ENCODE peak calls at places on chromosomes 12 and 14, in six cellular contexts. K is OCI-LY7, N is lung, X is HCT116, R is PC-3, G is astrocyte. Q is an unnamed sample.

GRCh38 chr14:65560340-65561027 is 148.0 kb downstream of the FUT8 start:
- DNase-seq in G (peak; percentile 77), K (no peak), N (no peak), R (no peak), X (no peak), Q (no peak)

GRCh38 chr12:121124402-121125109 is 8.1 kb upstream of the P2RX7 start:
- DNase-seq in R (peak; percentile 99), K (no peak), G (peak; percentile 92), N (no peak), X (peak; percentile 87), Q (peak; percentile 98)

GRCh38 chr14:36521598-36522345 is 1.7 kb upstream of the NKX2-1 start:
- DNase-seq in N (peak; percentile 45), G (no peak), K (no peak), X (no peak), R (no peak), Q (no peak)

GRCh38 chr12:92624236-92624635 is 78.6 kb upstream of the PLEKHG7 start:
- DNase-seq in N (no peak), X (no peak), K (no peak), G (peak; percentile 88), R (peak; percentile 79), Q (peak; percentile 63)

GRCh38 chr12:20063116-20063515 is 305.2 kb upstream of the PDE3A start:
- DNase-seq in K (no peak), G (peak; percentile 80), X (no peak), N (no peak), R (no peak), Q (no peak)

GRCh38 chr14:93073833-93074769 is 41.6 kb downstream of the ITPK1 start:
- DNase-seq in N (peak; percentile 54), K (peak; percentile 21), G (peak; percentile 10), R (no peak), X (no peak), Q (no peak)

GRCh38 chr14:75335588-75335987 is 57.0 kb downstream of the FOS start:
- DNase-seq in N (no peak), K (no peak), X (no peak), R (no peak), G (no peak), Q (no peak)

GRCh38 chr14:104349950-104350349 is 211.6 kb downstream of the KIF26A start:
- DNase-seq in K (no peak), R (no peak), X (no peak), G (no peak), N (no peak), Q (no peak)

GRCh38 chr12:26701604-26702215 is 131.3 kb downstream of the ITPR2 start:
- DNase-seq in N (no peak), X (peak; percentile 28), R (peak; percentile 80), K (peak; percentile 54), G (peak; percentile 33), Q (no peak)

GRCh38 chr12:106736051-106736957 is 38.2 kb upstream of the RIC8B start:
- DNase-seq in X (no peak), R (peak; percentile 13), K (peak; percentile 60), G (no peak), N (no peak), Q (no peak)

GRCh38 chr12:124928095-124928911 is 13.9 kb upstream of the UBC start:
- DNase-seq in K (no peak), G (peak; percentile 94), N (peak; percentile 88), X (peak; percentile 95), R (peak; percentile 88), Q (peak; percentile 99)

GRCh38 chr14:100466111-100466856 is 120.9 kb downstream of the BEGAIN start:
- DNase-seq in K (no peak), X (no peak), R (no peak), G (no peak), N (no peak), Q (no peak)

GRCh38 chr14:102320033-102320660 is 601 bp downstream of the ZNF839 start:
- DNase-seq in G (peak; percentile 52), R (peak; percentile 32), X (no peak), K (peak; percentile 57), N (no peak), Q (no peak)

GRCh38 chr12:131959137-131959536 is 9.4 kb downstream of the EP400 start:
- DNase-seq in R (no peak), K (no peak), N (no peak), X (no peak), G (no peak), Q (no peak)

GRCh38 chr14:48748151-48748550 is 838.0 kb downstream of the RPS29 start:
- DNase-seq in R (no peak), G (no peak), K (no peak), X (no peak), N (no peak), Q (no peak)

GRCh38 chr14:92984896-92985295 is 61.9 kb downstream of the CHGA start:
- DNase-seq in G (no peak), R (no peak), X (no peak), K (no peak), N (no peak), Q (no peak)

GRCh38 chr12:104222981-104223380 is 7.4 kb downstream of the TXNRD1 start:
- DNase-seq in N (no peak), X (no peak), K (no peak), G (no peak), R (no peak), Q (no peak)
- H3K27ac ChIP-seq in N (no peak overlapping the region), X (no peak overlapping the region), K (no peak overlapping the region), G (no peak overlapping the region), R (no peak overlapping the region), Q (no peak overlapping the region)

DNA sequence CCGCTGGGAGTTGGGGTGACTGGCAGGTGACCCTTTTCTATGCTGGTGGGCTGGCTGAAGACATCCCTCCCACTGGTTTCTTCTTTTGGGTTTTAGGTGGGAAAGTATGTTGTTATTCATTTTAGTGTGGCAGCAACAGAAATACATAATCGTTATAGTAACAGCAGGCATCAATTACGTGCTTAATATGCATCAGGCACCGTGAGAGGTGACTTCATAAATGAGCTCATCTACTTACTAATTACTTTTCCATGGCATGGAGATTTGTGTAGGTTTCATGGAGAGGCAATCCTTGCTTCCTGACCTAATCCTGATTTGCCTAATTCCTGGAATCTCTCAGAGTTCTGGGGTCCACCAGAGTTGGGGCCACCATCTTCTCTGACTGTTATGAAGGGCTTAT is 13.4 kb upstream of the CELA1 start:
- DNase-seq in N (no peak), G (no peak), R (no peak), X (no peak), K (no peak), Q (no peak)
- TF ChIP-seq CTCF in N (no peak), G (no peak), R (no peak), X (no peak), K (no peak), Q (no peak)

GRCh38 chr12:47773858-47774580 is 981 bp downstream of the SLC48A1 start:
- DNase-seq in K (no peak), R (peak; percentile 23), X (no peak), N (no peak), G (no peak), Q (no peak)
- H3K4me1 ChIP-seq in K (peaks cover 50% of the 10 kb centered on the region), R (peaks cover 34% of the 10 kb centered on the region), X (peaks cover 56% of the 10 kb centered on the region), N (peaks cover 40% of the 10 kb centered on the region), G (no peaks in the 10 kb centered on the region), Q (peaks cover 13% of the 10 kb centered on the region)

GRCh38 chr14:76389841-76390240 is 13.9 kb downstream of the ESRRB start:
- DNase-seq in K (no peak), N (no peak), X (no peak), G (no peak), R (no peak), Q (no peak)

GRCh38 chr14:76394569-76394968 is 18.6 kb downstream of the ESRRB start:
- DNase-seq in X (no peak), N (no peak), G (no peak), K (no peak), R (no peak), Q (no peak)

GRCh38 chr14:76391981-76392690 is 16.2 kb downstream of the ESRRB start:
- DNase-seq in G (no peak), X (no peak), K (no peak), R (no peak), N (no peak), Q (no peak)

GRCh38 chr14:76386922-76387782 is 11.2 kb downstream of the ESRRB start:
- DNase-seq in X (peak; percentile 37), K (peak; percentile 70), G (peak; percentile 14), R (peak; percentile 83), N (peak; percentile 60), Q (no peak)

DNA sequence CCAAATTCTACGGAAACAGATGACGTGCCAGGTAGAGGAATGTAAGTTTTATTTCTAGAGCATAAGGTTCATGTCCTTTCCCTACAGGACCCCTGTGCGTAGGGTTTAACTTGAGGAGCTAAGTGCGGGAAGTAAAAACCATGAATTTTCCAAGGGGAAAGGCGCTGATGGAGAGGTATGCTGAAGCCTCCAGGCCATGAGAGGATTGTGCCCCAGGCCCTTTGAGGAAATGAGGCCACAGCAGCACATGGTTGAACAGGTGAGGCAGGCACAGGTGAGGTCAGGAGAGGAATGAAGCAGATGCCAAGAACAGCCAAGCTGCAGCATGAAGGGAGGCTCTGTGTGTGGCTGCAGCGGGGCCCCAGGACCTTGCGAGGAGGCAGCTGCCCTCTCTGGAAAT is 14.7 kb downstream of the ESRRB start:
- DNase-seq in K (no peak), R (no peak), X (no peak), G (no peak), N (no peak), Q (no peak)
- H3K27ac ChIP-seq in K (no peak overlapping the region), R (no peak overlapping the region), X (no peak overlapping the region), G (no peak overlapping the region), N (no peak overlapping the region), Q (no peak overlapping the region)

GRCh38 chr12:1875608-1876007 is 42.8 kb downstream of the CACNA2D4 start:
- DNase-seq in G (no peak), K (no peak), R (no peak), X (no peak), N (peak; percentile 7), Q (no peak)
- TF ChIP-seq CTCF in G (no peak), K (no peak), R (no peak), X (no peak), N (no peak), Q (no peak)

DNA sequence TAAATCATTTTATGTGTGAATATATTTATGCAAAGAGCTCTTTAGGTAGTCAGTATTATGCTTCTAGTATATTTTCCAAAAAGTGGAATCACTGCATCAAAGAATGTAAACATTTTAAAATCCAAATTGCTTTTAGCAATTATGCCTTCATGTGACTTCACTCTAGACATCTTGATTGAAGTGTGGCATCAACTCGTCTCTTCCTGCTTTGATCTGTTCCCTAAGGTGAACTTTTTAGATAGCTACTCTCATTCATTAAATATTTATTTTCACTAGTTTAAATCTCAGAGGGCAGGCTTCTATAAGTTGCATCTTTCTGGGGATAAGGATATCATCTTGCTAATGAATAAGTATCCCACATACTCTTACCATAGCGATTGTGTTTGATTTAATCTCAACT is 39.2 kb downstream of the DHRS2 start:
- DNase-seq in N (no peak), R (no peak), G (no peak), X (no peak), K (no peak), Q (no peak)
- H3K4me1 ChIP-seq in N (no peaks in the 10 kb centered on the region), R (no peaks in the 10 kb centered on the region), G (no peaks in the 10 kb centered on the region), X (no peaks in the 10 kb centered on the region), K (no peaks in the 10 kb centered on the region), Q (no peaks in the 10 kb centered on the region)

GRCh38 chr12:53414756-53415417 is 8.8 kb upstream of the AMHR2 start:
- DNase-seq in G (no peak), X (no peak), N (no peak), R (no peak), K (no peak), Q (no peak)
- H3K27ac ChIP-seq in G (no peak overlapping the region), X (no peak overlapping the region), N (no peak overlapping the region), R (no peak overlapping the region), K (no peak overlapping the region), Q (no peak overlapping the region)

GRCh38 chr12:127108360-127109215 is 1158.4 kb upstream of the TMEM132C start:
- DNase-seq in X (peak; percentile 35), R (peak; percentile 87), G (peak; percentile 16), K (peak; percentile 31), N (peak; percentile 54), Q (no peak)
- TF ChIP-seq CTCF in X (peak; percentile 76), R (peak; percentile 94), G (peak; percentile 70), K (peak; percentile 81), N (peak; percentile 39), Q (peak; percentile 81)